ENCODE peak calls at places on chromosomes 12 and 14, in seven cellular contexts. M is IMR-90, P is right lobe of liver, Q is thyroid gland, Z is stomach, N is esophagus squamous epithelium, X is body of pancreas. R is an unnamed sample.

GRCh38 chr12:92469837-92470236 is 233.0 kb upstream of the PLEKHG7 start:
- DNase-seq in N (no peak), P (no peak), Z (no peak), Q (peak; percentile 34), M (peak; percentile 46), X (no peak), R (no peak)

GRCh38 chr12:26863515-26863914 is 30.5 kb upstream of the ITPR2 start:
- DNase-seq in P (no peak), X (no peak), Z (no peak), N (no peak), M (peak; percentile 13), Q (no peak), R (no peak)

GRCh38 chr12:104549820-104550480 is 93.2 kb downstream of the CHST11 start:
- DNase-seq in M (peak; percentile 29), X (no peak), Q (no peak), P (no peak), N (no peak), Z (no peak), R (no peak)

GRCh38 chr12:51472984-51473383 is 48.4 kb downstream of the SLC4A8 start:
- DNase-seq in M (no peak), P (no peak), X (no peak), Z (no peak), Q (no peak), N (no peak), R (no peak)

GRCh38 chr14:76456200-76456599 is 80.3 kb downstream of the ESRRB start:
- DNase-seq in Q (no peak), Z (no peak), X (no peak), M (peak; percentile 8), P (no peak), N (no peak), R (no peak)

GRCh38 chr12:129379076-129379804 is 524.6 kb downstream of the TMEM132D start:
- DNase-seq in Z (no peak), P (no peak), M (no peak), Q (no peak), N (no peak), X (no peak), R (no peak)

GRCh38 chr14:62532186-62532585 is 513.1 kb downstream of the KCNH5 start:
- DNase-seq in Q (no peak), P (no peak), Z (no peak), X (no peak), M (peak; percentile 18), N (no peak), R (no peak)

GRCh38 chr12:33596814-33597213 is 157.2 kb upstream of the SYT10 start:
- DNase-seq in Q (no peak), P (no peak), N (no peak), X (no peak), Z (no peak), M (no peak), R (no peak)

GRCh38 chr14:35355981-35356839 is 48.3 kb downstream of the NFKBIA start:
- DNase-seq in N (no peak), M (peak; percentile 58), Z (no peak), P (peak; percentile 81), Q (peak; percentile 75), X (no peak), R (peak; percentile 91)

GRCh38 chr12:13981296-13981962 is at the start of gene GRIN2B:
- DNase-seq in M (no peak), Z (no peak), P (no peak), X (peak; percentile 8), N (no peak), Q (no peak), R (no peak)

GRCh38 chr12:5742264-5742663 is 202.8 kb downstream of the ANO2 start:
- DNase-seq in Q (no peak), N (no peak), M (no peak), P (no peak), Z (no peak), X (no peak), R (no peak)

GRCh38 chr12:50545783-50546182 is 41.0 kb downstream of the DIP2B start:
- DNase-seq in N (no peak), Z (no peak), M (no peak), Q (no peak), X (no peak), P (no peak), R (no peak)

GRCh38 chr14:65211341-65211987 is 109.1 kb upstream of the MAX start:
- DNase-seq in N (no peak), Z (no peak), P (no peak), Q (no peak), X (no peak), M (peak; percentile 85), R (no peak)

GRCh38 chr12:75684678-75685620 is 173.5 kb upstream of the KRR1 start:
- DNase-seq in Z (no peak), N (no peak), Q (no peak), X (no peak), M (peak; percentile 86), P (no peak), R (no peak)

GRCh38 chr12:77161944-77162343 is 96.6 kb upstream of the E2F7 start:
- DNase-seq in X (no peak), Q (no peak), N (no peak), P (no peak), M (no peak), Z (no peak), R (no peak)

GRCh38 chr14:72732022-72732780 is 161.7 kb downstream of the DPF3 start:
- DNase-seq in M (no peak), N (no peak), Z (no peak), P (no peak), Q (no peak), X (no peak), R (no peak)

GRCh38 chr14:75545907-75546306 is 23.6 kb downstream of the BATF start:
- DNase-seq in M (no peak), P (no peak), N (no peak), X (no peak), Q (no peak), Z (no peak), R (no peak)

DNA sequence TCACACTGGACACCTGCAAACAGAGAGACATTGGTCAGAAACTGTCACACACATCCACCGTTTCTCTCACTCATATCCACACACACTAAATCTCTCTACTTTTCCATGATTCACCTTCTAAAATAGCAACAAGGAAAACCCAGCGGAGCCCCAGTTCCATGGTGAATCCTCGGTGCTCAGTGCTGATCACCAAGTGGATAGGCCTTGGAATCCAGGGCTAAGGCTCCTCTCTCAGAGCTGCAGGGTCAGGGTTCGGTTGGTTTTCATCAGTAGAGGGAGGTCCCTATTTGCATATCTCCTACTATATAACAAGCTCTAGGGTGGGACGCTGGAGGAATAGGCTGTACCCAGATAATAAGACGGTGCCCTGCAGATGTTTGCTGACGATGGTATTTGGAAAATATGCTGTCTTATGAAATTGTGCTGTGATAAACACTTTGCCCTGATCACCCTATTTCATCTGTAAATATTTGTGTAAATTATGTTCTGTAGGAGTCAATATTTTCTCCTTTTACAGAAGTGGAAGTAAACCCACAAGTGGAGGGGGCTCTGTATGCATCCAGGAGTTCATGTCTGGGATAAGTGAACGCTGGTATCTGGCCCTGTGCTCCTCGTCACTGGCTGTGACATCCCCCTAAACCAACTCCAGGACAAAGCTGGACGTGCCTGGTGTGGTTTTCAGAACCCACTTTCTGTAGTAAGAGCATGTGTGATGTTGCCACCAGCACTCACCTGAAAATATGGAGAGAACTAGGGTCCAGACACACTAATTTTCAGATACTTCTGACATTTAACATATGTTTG is 709.2 kb downstream of the TMEM121 start:
- DNase-seq in N (no peak), Z (no peak), P (no peak), X (no peak), Q (no peak), M (no peak), R (no peak)
- H3K4me3 ChIP-seq in N (no peak overlapping the region), Z (no peak overlapping the region), P (no peak overlapping the region), X (no peak overlapping the region), Q (no peak overlapping the region), M (no peak overlapping the region), R (no peak overlapping the region)

GRCh38 chr12:124805050-124805449 is 58.6 kb downstream of the SCARB1 start:
- DNase-seq in N (no peak), Z (no peak), Q (no peak), X (no peak), P (no peak), M (no peak), R (no peak)
- H3K27ac ChIP-seq in N (no peak overlapping the region), Z (no peak overlapping the region), Q (no peak overlapping the region), X (no peak overlapping the region), P (peak overlapping the region; percentile 60), M (no peak overlapping the region), R (no peak overlapping the region)

GRCh38 chr14:102078840-102079699 is 7.8 kb downstream of the HSP90AA1 start:
- DNase-seq in X (no peak), Z (no peak), M (no peak), Q (no peak), N (no peak), P (peak; percentile 18), R (no peak)
- TF ChIP-seq POLR2A in X (no peak), Z (no peak), M (no peak), Q (no peak), N (no peak), P (no peak), R (no peak)

GRCh38 chr14:24138396-24139271 is 2.6 kb downstream of the PSME1 start:
- DNase-seq in Z (no peak), Q (no peak), N (no peak), P (no peak), M (no peak), X (no peak), R (no peak)
- H3K4me3 ChIP-seq in Z (peak overlapping the region; percentile 94), Q (no peak overlapping the region), N (no peak overlapping the region), P (no peak overlapping the region), M (no peak overlapping the region), X (no peak overlapping the region), R (no peak overlapping the region)

GRCh38 chr12:6868211-6869048 is 1.1 kb downstream of the TPI1 start:
- DNase-seq in M (peak; percentile 29), Q (no peak), N (no peak), Z (no peak), P (no peak), X (no peak), R (no peak)

GRCh38 chr12:6866920-6867406 is 368 bp upstream of the TPI1 start:
- DNase-seq in M (no peak), Q (no peak), N (peak; percentile 35), P (peak; percentile 86), X (no peak), Z (peak; percentile 38), R (no peak)

GRCh38 chr12:6869049-6870021 is 2.0 kb downstream of the TPI1 start:
- DNase-seq in Z (peak; percentile 91), P (peak; percentile 77), Q (peak; percentile 81), M (peak; percentile 70), X (peak; percentile 89), N (no peak), R (peak; percentile 86)

GRCh38 chr12:6866163-6866919 is 990 bp upstream of the TPI1 start:
- DNase-seq in N (no peak), P (no peak), Z (no peak), Q (no peak), M (no peak), X (no peak), R (no peak)

DNA sequence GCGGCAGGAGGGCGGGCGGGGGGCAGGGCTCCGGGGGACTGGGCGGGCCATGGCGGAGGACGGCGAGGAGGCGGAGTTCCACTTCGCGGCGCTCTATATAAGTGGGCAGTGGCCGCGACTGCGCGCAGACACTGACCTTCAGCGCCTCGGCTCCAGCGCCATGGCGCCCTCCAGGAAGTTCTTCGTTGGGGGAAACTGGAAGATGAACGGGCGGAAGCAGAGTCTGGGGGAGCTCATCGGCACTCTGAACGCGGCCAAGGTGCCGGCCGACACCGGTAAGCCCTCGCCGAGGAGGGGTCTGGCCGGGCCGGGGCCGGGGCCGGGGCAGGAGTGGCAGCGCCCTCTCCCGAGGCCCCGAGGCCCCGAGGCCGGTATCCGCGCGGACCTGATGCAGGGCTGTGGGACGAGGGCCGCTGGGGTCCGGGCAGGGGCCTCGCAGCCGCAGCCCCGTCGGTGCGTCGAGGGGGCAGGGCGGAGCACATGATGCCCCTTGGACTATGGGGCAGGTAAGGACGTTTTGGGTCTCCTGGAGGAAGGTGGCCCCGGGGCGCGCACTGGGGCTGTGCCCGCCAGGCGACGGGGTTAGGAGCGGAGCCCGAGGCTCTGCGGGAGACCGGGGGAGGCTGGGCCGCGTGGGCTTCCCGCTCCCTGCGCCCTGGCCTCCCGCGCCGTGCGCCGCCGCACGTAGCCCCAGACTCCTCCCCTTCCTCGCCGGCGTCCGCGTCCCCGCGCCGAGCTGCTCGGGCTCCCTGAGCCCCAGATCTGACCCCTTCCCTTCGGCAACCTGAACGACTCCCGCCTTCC is at the start of gene TPI1:
- DNase-seq in N (no peak), X (peak; percentile 85), M (peak; percentile 74), Q (peak; percentile 80), Z (peak; percentile 87), P (peak; percentile 93), R (peak; percentile 94)
- H3K27ac ChIP-seq in N (peak within 1 kb of the TSS; percentile 99), X (peak within 1 kb of the TSS; percentile 96), M (peak within 1 kb of the TSS; percentile 97), Q (peak within 1 kb of the TSS; percentile 92), Z (peak within 1 kb of the TSS; percentile 98), P (peak within 1 kb of the TSS; percentile 97), R (peak within 1 kb of the TSS; percentile 100)